ENCODE peak calls at places on chromosomes 13 and 19, in six cellular contexts. G is kidney glomerular epithelial cell, X is AG20443, Q is iris pigment epithelial cell, M is Daoy, H is fibroblast of lung. E is an unnamed sample.

GRCh38 chr19:2273356-2274184 is 8.4 kb downstream of the PEAK3 start:
- DNase-seq in X (peak), G (peak), H (peak), Q (peak), M (peak), E (peak)

GRCh38 chr19:38362076-38362945 is 12.1 kb upstream of the PSMD8 start:
- DNase-seq in G (peak), M (peak), Q (peak), H (peak), X (peak), E (peak)

GRCh38 chr19:42693760-42694350 is 46.4 kb downstream of the PSG3 start:
- DNase-seq in Q (peak), M (peak), X (peak), H (peak), G (peak), E (no peak)

GRCh38 chr19:31897292-31897691 is 448.1 kb upstream of the ZNF507 start:
- DNase-seq in H (no peak), G (no peak), X (no peak), Q (no peak), M (no peak), E (no peak)

GRCh38 chr19:29596885-29597525 is 9.1 kb upstream of the POP4 start:
- DNase-seq in G (peak), M (peak), X (no peak), H (no peak), Q (peak), E (no peak)

GRCh38 chr19:38425810-38426466 is at the start of gene RASGRP4:
- DNase-seq in H (no peak), Q (no peak), X (no peak), M (no peak), G (no peak), E (peak)

GRCh38 chr19:36378625-36379509 is at the start of gene ZFP14:
- DNase-seq in G (peak), M (peak), H (peak), Q (peak), X (peak), E (peak)

GRCh38 chr13:97266734-97267417 is 44.7 kb downstream of the MBNL2 start:
- DNase-seq in X (no peak), G (no peak), H (peak), Q (peak), M (no peak), E (no peak)

E was measured in transverse colon.